ENCODE peak calls at places on chromosome 1, in four cellular contexts. One of them, this sample, is unnamed.

GRCh38 chr1:244027491-244027890 is 23.6 kb upstream of the ZBTB18 start:
- DNase-seq in GDM1: no peak
- DNase-seq in CD8-positive, alpha-beta T cell: no peak
- DNase-seq in kidney epithelial cell: no peak
- DNase-seq in this sample: no peak

GRCh38 chr1:109635862-109636200 is 16.2 kb downstream of the AMPD2 start:
- DNase-seq in CD8-positive, alpha-beta T cell: no peak
- DNase-seq in GDM1: no peak
- DNase-seq in kidney epithelial cell: no peak
- DNase-seq in this sample: no peak

GRCh38 chr1:41639332-41639936 is 155.0 kb upstream of the EDN2 start:
- DNase-seq in GDM1: no peak
- DNase-seq in kidney epithelial cell: no peak
- DNase-seq in CD8-positive, alpha-beta T cell: no peak
- DNase-seq in this sample: no peak

GRCh38 chr1:199688133-199688676 is 339.3 kb upstream of the NR5A2 start:
- DNase-seq in kidney epithelial cell: no peak
- DNase-seq in CD8-positive, alpha-beta T cell: no peak
- DNase-seq in GDM1: no peak
- DNase-seq in this sample: no peak

GRCh38 chr1:197908695-197909336 is 6.4 kb downstream of the C1orf53 start:
- DNase-seq in GDM1: peak
- DNase-seq in CD8-positive, alpha-beta T cell: no peak
- DNase-seq in kidney epithelial cell: no peak
- DNase-seq in this sample: no peak

GRCh38 chr1:65141394-65141793 is 6.6 kb upstream of the AK4 start:
- DNase-seq in GDM1: no peak
- DNase-seq in kidney epithelial cell: peak
- DNase-seq in CD8-positive, alpha-beta T cell: no peak
- DNase-seq in this sample: no peak

GRCh38 chr1:245398180-245398579 is 243.4 kb downstream of the KIF26B start:
- DNase-seq in GDM1: no peak
- DNase-seq in kidney epithelial cell: no peak
- DNase-seq in CD8-positive, alpha-beta T cell: no peak
- DNase-seq in this sample: no peak

GRCh38 chr1:109717729-109718128 is 5.7 kb downstream of the GSTM5 start:
- DNase-seq in GDM1: no peak
- DNase-seq in kidney epithelial cell: no peak
- DNase-seq in CD8-positive, alpha-beta T cell: no peak
- DNase-seq in this sample: no peak

GRCh38 chr1:14369526-14370213 is 228.8 kb upstream of the KAZN start:
- DNase-seq in GDM1: no peak
- DNase-seq in kidney epithelial cell: no peak
- DNase-seq in CD8-positive, alpha-beta T cell: no peak
- DNase-seq in this sample: no peak

GRCh38 chr1:112699425-112700144 is 7.3 kb downstream of the RHOC start:
- DNase-seq in kidney epithelial cell: no peak
- DNase-seq in CD8-positive, alpha-beta T cell: no peak
- DNase-seq in GDM1: no peak
- DNase-seq in this sample: no peak

GRCh38 chr1:27033059-27033746 is 20.6 kb upstream of the TENT5B start:
- DNase-seq in GDM1: no peak
- DNase-seq in kidney epithelial cell: no peak
- DNase-seq in CD8-positive, alpha-beta T cell: no peak
- DNase-seq in this sample: no peak

GRCh38 chr1:214427871-214428277 is 123.5 kb downstream of the PTPN14 start:
- DNase-seq in CD8-positive, alpha-beta T cell: peak
- DNase-seq in GDM1: peak
- DNase-seq in kidney epithelial cell: peak
- DNase-seq in this sample: peak

GRCh38 chr1:109622103-109622892 is 2.7 kb downstream of the AMPD2 start:
- DNase-seq in CD8-positive, alpha-beta T cell: no peak
- DNase-seq in GDM1: no peak
- DNase-seq in kidney epithelial cell: no peak
- DNase-seq in this sample: no peak

GRCh38 chr1:33268927-33269610 is 12.8 kb downstream of the ZNF362 start:
- DNase-seq in GDM1: no peak
- DNase-seq in CD8-positive, alpha-beta T cell: no peak
- DNase-seq in kidney epithelial cell: no peak
- DNase-seq in this sample: no peak

GRCh38 chr1:145988773-145989172 is 7.6 kb downstream of the TXNIP start:
- DNase-seq in kidney epithelial cell: no peak
- DNase-seq in GDM1: no peak
- DNase-seq in CD8-positive, alpha-beta T cell: no peak
- DNase-seq in this sample: no peak

GRCh38 chr1:172246521-172247390 is 173.7 kb upstream of the C1orf105 start:
- DNase-seq in GDM1: no peak
- DNase-seq in kidney epithelial cell: no peak
- DNase-seq in CD8-positive, alpha-beta T cell: no peak
- DNase-seq in this sample: no peak

GRCh38 chr1:182897696-182898095 is 55.3 kb downstream of the SHCBP1L start:
- DNase-seq in CD8-positive, alpha-beta T cell: no peak
- DNase-seq in kidney epithelial cell: no peak
- DNase-seq in GDM1: no peak
- DNase-seq in this sample: no peak

GRCh38 chr1:187261637-187262036 is 432.9 kb downstream of the PLA2G4A start:
- DNase-seq in GDM1: no peak
- DNase-seq in kidney epithelial cell: no peak
- DNase-seq in CD8-positive, alpha-beta T cell: no peak
- DNase-seq in this sample: no peak

GRCh38 chr1:211811126-211811525 is 19.4 kb downstream of the LPGAT1 start:
- DNase-seq in CD8-positive, alpha-beta T cell: no peak
- DNase-seq in kidney epithelial cell: no peak
- DNase-seq in GDM1: no peak
- DNase-seq in this sample: no peak